ENCODE peak calls at places on chromosomes 16 and 17, in five cellular contexts. W, F, B, Q and P are unnamed samples.

GRCh38 chr17:2075336-2076056 is 20.6 kb downstream of the HIC1 start:
- DNase-seq in W (no peak), F (no peak), B (peak; percentile 74), Q (no peak), P (peak; percentile 80)

GRCh38 chr16:278863-279366 is 1.5 kb upstream of the ARHGDIG start:
- DNase-seq in W (no peak), F (no peak), B (peak; percentile 59), Q (no peak), P (no peak)

GRCh38 chr16:57509231-57509923 is 23.1 kb upstream of the DOK4 start:
- DNase-seq in W (no peak), F (no peak), B (no peak), Q (no peak), P (peak; percentile 18)

GRCh38 chr16:50395763-50396710 is 27.2 kb upstream of the BRD7 start:
- DNase-seq in W (no peak), F (no peak), B (no peak), Q (no peak), P (no peak)

GRCh38 chr17:3794890-3795757 is 5.9 kb downstream of the ITGAE start:
- DNase-seq in W (no peak), F (no peak), B (no peak), Q (peak; percentile 60), P (no peak)

GRCh38 chr17:73782641-73783381 is 138.6 kb upstream of the SDK2 start:
- DNase-seq in W (no peak), F (no peak), B (no peak), Q (no peak), P (no peak)

GRCh38 chr17:50950002-50950877 is 84.1 kb upstream of the TOB1 start:
- DNase-seq in W (peak; percentile 56), F (peak; percentile 77), B (peak; percentile 87), Q (peak; percentile 96), P (peak; percentile 91)

GRCh38 chr17:1455291-1455747 is 713 bp downstream of the CRK start:
- DNase-seq in W (peak; percentile 61), F (peak; percentile 68), B (peak; percentile 80), Q (peak; percentile 89), P (peak; percentile 88)

GRCh38 chr17:76539631-76540271 is at the start of gene PRCD:
- DNase-seq in W (no peak), F (peak; percentile 17), B (peak; percentile 25), Q (peak; percentile 59), P (peak; percentile 63)

GRCh38 chr16:47519543-47519942 is 58.4 kb downstream of the PHKB start:
- DNase-seq in W (no peak), F (no peak), B (no peak), Q (no peak), P (no peak)

GRCh38 chr16:84283314-84284167 is 11.1 kb upstream of the WFDC1 start:
- DNase-seq in W (no peak), F (no peak), B (peak; percentile 46), Q (no peak), P (no peak)

GRCh38 chr17:55304171-55304859 is 39.6 kb downstream of the HLF start:
- DNase-seq in W (no peak), F (no peak), B (no peak), Q (no peak), P (no peak)

GRCh38 chr17:39352986-39353385 is 48.4 kb downstream of the FBXL20 start:
- DNase-seq in W (no peak), F (no peak), B (no peak), Q (no peak), P (no peak)

GRCh38 chr17:7992924-7993323 is 9.5 kb upstream of the GUCY2D start:
- DNase-seq in W (no peak), F (no peak), B (no peak), Q (no peak), P (no peak)

GRCh38 chr17:61451538-61452300 is 503 bp upstream of the TBX4 start:
- DNase-seq in W (no peak), F (no peak), B (no peak), Q (no peak), P (peak; percentile 25)

GRCh38 chr16:17224859-17225258 is 245.9 kb downstream of the XYLT1 start:
- DNase-seq in W (peak; percentile 9), F (peak; percentile 30), B (peak; percentile 64), Q (no peak), P (peak; percentile 46)

GRCh38 chr16:55965099-55965498 is 89.9 kb upstream of the CES5A start:
- DNase-seq in W (no peak), F (no peak), B (no peak), Q (no peak), P (no peak)

GRCh38 chr17:48051278-48051677 is 3.1 kb downstream of the NFE2L1 start:
- DNase-seq in W (no peak), F (no peak), B (peak; percentile 42), Q (no peak), P (peak; percentile 75)
- H3K4me1 ChIP-seq in W (peaks cover 78% of the 10 kb centered on the region), F (peaks cover 90% of the 10 kb centered on the region), B (peaks cover 48% of the 10 kb centered on the region), Q (peaks cover 78% of the 10 kb centered on the region), P (peaks cover 25% of the 10 kb centered on the region)

GRCh38 chr17:83109793-83110645 is 30.6 kb downstream of the METRNL start:
- DNase-seq in W (peak; percentile 98), F (peak; percentile 83), B (peak; percentile 94), Q (peak; percentile 94), P (peak; percentile 96)
- H3K4me3 ChIP-seq in W (peak overlapping the region; percentile 88), F (peak overlapping the region; percentile 59), B (peak overlapping the region; percentile 43), Q (peak overlapping the region; percentile 39), P (no peak overlapping the region)

DNA sequence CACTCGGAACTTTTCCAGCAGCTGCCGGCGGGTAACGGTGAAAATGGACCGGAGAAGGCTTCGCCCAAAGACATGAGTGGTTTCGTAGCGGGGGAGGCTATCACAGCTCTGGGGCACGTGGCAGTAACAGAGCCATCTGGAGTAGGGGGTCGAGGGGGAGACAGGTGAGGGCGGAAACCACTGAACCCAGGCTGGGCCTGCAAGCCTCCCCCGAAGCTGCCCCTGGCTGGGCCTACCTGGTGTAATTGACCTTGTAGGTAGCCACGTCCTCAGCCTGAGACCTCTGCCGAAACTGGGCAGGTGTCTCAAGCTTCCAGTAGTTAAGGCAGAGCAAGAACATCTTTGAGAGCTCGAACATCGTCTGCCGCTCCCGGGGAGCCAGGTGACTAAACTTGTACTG is 1.9 kb downstream of the KAT2A start:
- DNase-seq in W (no peak), F (no peak), B (no peak), Q (no peak), P (no peak)
- H3K27ac ChIP-seq in W (no peak overlapping the region), F (no peak overlapping the region), B (no peak overlapping the region), Q (no peak overlapping the region), P (no peak overlapping the region)

GRCh38 chr16:28992496-28992895 is 7.6 kb downstream of the LAT start:
- DNase-seq in W (no peak), F (no peak), B (no peak), Q (no peak), P (no peak)

GRCh38 chr16:28989363-28989762 is 4.5 kb downstream of the LAT start:
- DNase-seq in W (no peak), F (no peak), B (no peak), Q (no peak), P (no peak)

GRCh38 chr16:28991687-28992086 is 6.8 kb downstream of the LAT start:
- DNase-seq in W (no peak), F (no peak), B (no peak), Q (no peak), P (no peak)

GRCh38 chr16:28987170-28987853 is 2.5 kb downstream of the LAT start:
- DNase-seq in W (no peak), F (no peak), B (no peak), Q (no peak), P (peak; percentile 1)

GRCh38 chr16:28990375-28991040 is 5.7 kb downstream of the LAT start:
- DNase-seq in W (no peak), F (no peak), B (no peak), Q (no peak), P (no peak)
- H3K4me1 ChIP-seq in W (no peaks in the 10 kb centered on the region), F (no peaks in the 10 kb centered on the region), B (no peaks in the 10 kb centered on the region), Q (no peaks in the 10 kb centered on the region), P (no peaks in the 10 kb centered on the region)